ENCODE peak calls at places on chromosomes 11 and 22, in seven cellular contexts. P, D, T, V, Y, Q and N are unnamed samples.

GRCh38 chr11:79160786-79161403 is 279.9 kb downstream of the TENM4 start:
- DNase-seq in T (no peak), Y (peak), V (peak), D (no peak), P (no peak), Q (no peak), N (peak)

GRCh38 chr11:28483072-28483867 is 375.1 kb downstream of the METTL15 start:
- DNase-seq in Y (no peak), D (no peak), T (no peak), V (no peak), Q (no peak), P (no peak), N (no peak)

GRCh38 chr11:109819410-109819809 is 273.8 kb upstream of the ZC3H12C start:
- DNase-seq in T (no peak), Y (no peak), Q (no peak), V (no peak), P (no peak), D (no peak), N (no peak)

GRCh38 chr22:39622881-39623367 is 52.4 kb downstream of the CACNA1I start:
- DNase-seq in Y (no peak), D (peak), Q (peak), T (peak), V (peak), P (peak), N (peak)

GRCh38 chr22:32661296-32661695 is 140.2 kb upstream of the TIMP3 start:
- DNase-seq in V (peak), Y (no peak), P (no peak), Q (no peak), T (no peak), D (peak), N (peak)

GRCh38 chr11:12075822-12076821 is 34.3 kb upstream of the MICAL2 start:
- DNase-seq in Q (no peak), Y (peak), D (no peak), P (no peak), T (no peak), V (peak), N (no peak)

GRCh38 chr11:32385998-32386397 is 49.3 kb downstream of the WT1 start:
- DNase-seq in T (no peak), P (no peak), Q (no peak), V (peak), Y (peak), D (peak), N (peak)

GRCh38 chr11:10263929-10264328 is 30.1 kb downstream of the SBF2 start:
- DNase-seq in V (peak), T (no peak), Q (no peak), Y (no peak), P (no peak), D (no peak), N (peak)

GRCh38 chr11:45817191-45817590 is 12.2 kb downstream of the SLC35C1 start:
- DNase-seq in D (no peak), Q (no peak), T (no peak), P (no peak), V (no peak), Y (no peak), N (no peak)

GRCh38 chr11:12725863-12726666 is 51.8 kb downstream of the TEAD1 start:
- DNase-seq in Q (no peak), P (no peak), T (no peak), D (no peak), Y (no peak), V (peak), N (no peak)

GRCh38 chr11:95419915-95420314 is 188.9 kb upstream of the SESN3 start:
- DNase-seq in T (no peak), Q (no peak), P (no peak), V (peak), D (no peak), Y (no peak), N (peak)